ENCODE peak calls at places on chromosome 13, in four cellular contexts. C is DND-41, W is pancreas, P is ascending aorta. H is an unnamed sample.
A peak's percentile ranks its signal among the peaks of the same experiment; 100 is the strongest.

GRCh38 chr13:100694722-100695644 is 20.4 kb upstream of the TMTC4 start:
- DNase-seq in P (no peak), W (peak; percentile 73), C (no peak), H (no peak)

GRCh38 chr13:47033216-47033615 is 136.4 kb upstream of the HTR2A start:
- DNase-seq in P (no peak), W (no peak), C (no peak), H (no peak)

GRCh38 chr13:33112745-33113144 is 96.5 kb downstream of the KL start:
- DNase-seq in P (no peak), W (no peak), C (no peak), H (no peak)

GRCh38 chr13:110771194-110771593 is 57.7 kb downstream of the ING1 start:
- DNase-seq in C (no peak), P (no peak), W (no peak), H (peak; percentile 26)

GRCh38 chr13:113638806-113639205 is 19.2 kb downstream of the ATP4B start:
- DNase-seq in P (peak; percentile 33), C (no peak), W (no peak), H (no peak)

GRCh38 chr13:46389985-46390384 is 2.9 kb upstream of the RUBCNL start:
- DNase-seq in C (peak; percentile 64), P (no peak), W (no peak), H (peak; percentile 30)

GRCh38 chr13:105037064-105037463 is 1498.4 kb downstream of the EFNB2 start:
- DNase-seq in W (no peak), P (no peak), C (no peak), H (no peak)

GRCh38 chr13:109123971-109124370 is 494.6 kb downstream of the MYO16 start:
- DNase-seq in P (no peak), W (no peak), C (no peak), H (no peak)

GRCh38 chr13:66462187-66462586 is 767.9 kb downstream of the PCDH9 start:
- DNase-seq in C (no peak), P (no peak), W (no peak), H (no peak)

GRCh38 chr13:113403255-113404104 is 39.5 kb upstream of the GRTP1 start:
- DNase-seq in P (peak; percentile 61), W (peak; percentile 54), C (no peak), H (no peak)

GRCh38 chr13:72194531-72194930 is 327.5 kb upstream of the DACH1 start:
- DNase-seq in C (no peak), P (no peak), W (peak; percentile 57), H (no peak)

GRCh38 chr13:20847298-20847697 is 55.2 kb downstream of the XPO4 start:
- DNase-seq in P (no peak), C (no peak), W (no peak), H (no peak)

GRCh38 chr13:21837841-21838551 is 167.1 kb downstream of the FGF9 start:
- DNase-seq in C (no peak), P (no peak), W (no peak), H (no peak)

GRCh38 chr13:76677047-76677446 is 209.2 kb downstream of the KCTD12 start:
- DNase-seq in W (no peak), P (no peak), C (no peak), H (no peak)

GRCh38 chr13:49246850-49247721 is 639 bp upstream of the CDADC1 start:
- DNase-seq in W (no peak), C (no peak), P (no peak), H (no peak)

GRCh38 chr13:99179460-99179859 is 21.2 kb upstream of the UBAC2 start:
- DNase-seq in W (no peak), C (no peak), P (no peak), H (no peak)

GRCh38 chr13:99174533-99175100 is 26.0 kb upstream of the UBAC2 start:
- DNase-seq in P (no peak), W (no peak), C (no peak), H (no peak)

GRCh38 chr13:99178636-99179035 is 22.0 kb upstream of the UBAC2 start:
- DNase-seq in P (no peak), C (peak; percentile 68), W (no peak), H (no peak)

GRCh38 chr13:99173606-99174005 is 27.0 kb upstream of the UBAC2 start:
- DNase-seq in W (no peak), P (no peak), C (no peak), H (no peak)

DNA sequence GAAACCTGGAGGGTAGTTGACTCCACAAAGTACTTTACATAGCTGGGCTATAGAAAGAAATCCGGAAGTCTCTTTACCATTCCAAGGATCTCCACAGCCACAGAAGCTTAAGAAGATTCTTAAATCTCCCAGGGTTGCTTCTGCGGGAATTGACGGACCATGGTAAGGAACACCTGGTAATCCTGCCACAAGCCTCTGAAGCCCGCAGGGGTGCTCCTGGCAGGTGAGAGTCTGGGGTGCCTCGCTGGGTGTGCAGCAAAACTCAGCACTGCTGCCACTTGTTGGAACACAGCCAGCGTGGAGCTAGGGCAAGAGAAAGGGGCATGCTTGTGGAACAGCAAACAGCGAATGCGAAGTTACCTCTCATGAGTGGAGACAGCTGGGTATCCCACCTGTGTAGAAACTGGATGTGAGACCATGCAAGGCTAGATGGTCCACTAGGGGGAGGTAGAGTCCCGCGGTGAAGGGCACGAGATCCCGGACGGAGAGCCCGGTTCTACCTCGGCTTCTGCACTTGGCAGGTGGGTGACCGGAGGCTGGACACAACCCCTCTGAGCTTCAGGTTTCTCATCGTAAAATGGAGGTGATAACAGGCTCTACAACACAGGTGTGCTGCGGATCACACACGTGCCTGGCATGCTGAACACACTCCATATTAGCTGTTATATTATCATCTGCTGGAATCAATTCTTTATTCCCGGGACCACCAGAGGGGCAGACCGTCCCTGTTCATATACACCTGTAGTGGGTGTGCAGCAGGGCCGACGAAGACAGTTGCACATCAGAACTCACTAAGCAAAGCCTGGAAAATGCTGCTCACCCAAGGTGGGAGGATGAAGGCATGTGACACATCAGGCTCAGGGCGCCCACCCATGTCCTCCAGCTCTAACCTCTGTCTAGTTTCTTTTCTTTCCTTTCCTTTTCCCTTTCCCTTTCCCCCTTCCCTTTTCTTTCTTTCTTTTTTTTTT is 24.1 kb upstream of the UBAC2 start:
- DNase-seq in P (peak; percentile 81), W (peak; percentile 83), C (peak; percentile 76), H (peak; percentile 87)
- TF ChIP-seq CTCF in P (peak; percentile 86), W (peak; percentile 93), C (peak; percentile 99), H (peak; percentile 95)

DNA sequence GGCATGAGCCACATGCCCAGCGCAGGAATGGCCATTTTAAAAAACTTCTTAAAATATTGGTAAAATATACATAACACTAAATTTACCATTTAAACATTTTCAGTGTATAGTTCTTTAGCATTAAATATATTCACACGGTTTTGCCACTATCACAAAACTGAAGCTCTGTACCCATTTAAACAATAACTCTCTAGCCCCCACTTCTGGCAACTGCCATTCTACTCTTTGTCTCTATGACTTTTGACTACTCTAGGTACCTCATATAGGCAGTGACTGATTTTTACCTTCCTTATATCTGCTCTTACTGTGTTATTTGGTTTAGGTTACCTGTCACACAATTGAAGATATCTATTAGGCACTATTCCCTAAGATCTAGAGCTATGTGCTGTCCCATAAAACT is 2.3 kb upstream of the KBTBD7 start:
- DNase-seq in C (no peak), P (no peak), W (no peak), H (peak; percentile 17)
- TF ChIP-seq CTCF in C (peak; percentile 44), P (no peak), W (no peak), H (no peak)

DNA sequence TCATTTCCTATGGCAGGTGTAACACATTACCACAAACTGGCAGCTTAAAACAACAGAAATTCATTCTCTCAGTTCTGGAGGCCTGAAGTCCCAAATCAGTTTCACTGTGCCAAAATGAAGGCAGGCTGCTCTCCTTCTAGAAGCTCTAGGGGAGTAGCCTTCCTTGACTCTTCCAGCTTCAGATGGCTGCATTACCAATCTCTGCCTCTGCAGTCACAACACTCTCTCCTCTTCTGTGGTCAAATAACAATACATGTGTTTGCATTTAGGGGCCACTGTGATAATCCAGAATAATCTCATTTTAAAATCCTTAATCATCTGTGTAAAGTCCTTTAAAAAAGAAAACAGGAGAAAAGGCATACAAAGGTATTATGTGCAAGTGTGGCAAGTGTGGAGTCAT is 7.8 kb downstream of the DIAPH3 start:
- DNase-seq in P (no peak), W (no peak), C (no peak), H (no peak)
- TF ChIP-seq CTCF in P (no peak), W (no peak), C (no peak), H (no peak)

GRCh38 chr13:51420681-51421476 is 32.0 kb downstream of the INTS6 start:
- DNase-seq in W (no peak), P (no peak), C (no peak), H (no peak)
- TF ChIP-seq CTCF in W (no peak), P (no peak), C (no peak), H (no peak)